ENCODE peak calls at places on chromosomes 2 and 18, in four cellular contexts. Z is kidney, W is fibroblast of mammary gland, M is AG09309. C is an unnamed sample.

GRCh38 chr2:55916473-55917049 is 7.0 kb downstream of the EFEMP1 start:
- DNase-seq in Z (no peak), W (no peak), M (no peak), C (no peak)

GRCh38 chr2:8980096-8980495 is 23.4 kb downstream of the MBOAT2 start:
- DNase-seq in Z (no peak), W (no peak), M (no peak), C (no peak)

GRCh38 chr18:59021500-59021899 is 118.2 kb upstream of the SEC11C start:
- DNase-seq in Z (no peak), W (no peak), M (no peak), C (no peak)

GRCh38 chr18:3411327-3411726 is 38.6 kb upstream of the TGIF1 start:
- DNase-seq in Z (no peak), W (no peak), M (no peak), C (no peak)

GRCh38 chr2:146985753-146986152 is 859.1 kb upstream of the ACVR2A start:
- DNase-seq in Z (no peak), W (peak; percentile 27), M (no peak), C (no peak)

GRCh38 chr2:12821656-12822055 is 104.9 kb downstream of the TRIB2 start:
- DNase-seq in Z (no peak), W (no peak), M (no peak), C (no peak)

GRCh38 chr2:240567872-240568677 is at the start of gene RNPEPL1:
- DNase-seq in Z (peak; percentile 85), W (no peak), M (no peak), C (peak; percentile 35)

GRCh38 chr2:164954954-164955701 is at the start of gene SLC38A11:
- DNase-seq in Z (peak; percentile 76), W (peak; percentile 19), M (no peak), C (no peak)

GRCh38 chr18:68406761-68407160 is 308.1 kb downstream of the TMX3 start:
- DNase-seq in Z (no peak), W (no peak), M (no peak), C (no peak)
- TF ChIP-seq CTCF in Z (no peak), W (peak; percentile 32), M (peak; percentile 3), C (no peak)

GRCh38 chr18:9483526-9483925 is 8.2 kb downstream of the RALBP1 start:
- DNase-seq in Z (no peak), W (no peak), M (no peak), C (no peak)

GRCh38 chr18:9482790-9483189 is 7.5 kb downstream of the RALBP1 start:
- DNase-seq in Z (no peak), W (no peak), M (no peak), C (no peak)

DNA sequence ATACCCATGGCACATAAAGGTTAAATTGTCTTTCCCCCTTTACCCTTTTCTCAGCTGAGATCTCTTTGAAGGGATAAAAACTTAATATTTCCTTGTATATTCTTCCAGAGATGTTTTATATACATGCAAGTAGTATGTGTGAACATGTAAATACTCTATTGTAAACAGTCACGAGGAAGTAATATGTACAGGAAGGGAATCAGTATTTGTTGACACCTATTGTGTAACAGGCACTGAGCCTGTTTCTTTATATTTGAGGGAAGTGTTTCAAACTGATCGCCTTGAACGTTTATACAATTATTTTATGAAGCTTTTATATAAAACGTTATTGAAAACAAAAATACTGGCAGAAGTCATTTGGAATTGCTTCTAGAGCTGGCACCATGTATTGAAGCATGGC is 13.2 kb downstream of the RALBP1 start:
- DNase-seq in Z (no peak), W (no peak), M (no peak), C (no peak)
- TF ChIP-seq CTCF in Z (no peak), W (no peak), M (no peak), C (no peak)

GRCh38 chr2:21317131-21317530 is 193.4 kb downstream of the TDRD15 start:
- DNase-seq in Z (no peak), W (peak; percentile 12), M (no peak), C (peak; percentile 57)
- TF ChIP-seq CTCF in Z (peak; percentile 56), W (peak; percentile 37), M (peak; percentile 22), C (peak; percentile 81)

DNA sequence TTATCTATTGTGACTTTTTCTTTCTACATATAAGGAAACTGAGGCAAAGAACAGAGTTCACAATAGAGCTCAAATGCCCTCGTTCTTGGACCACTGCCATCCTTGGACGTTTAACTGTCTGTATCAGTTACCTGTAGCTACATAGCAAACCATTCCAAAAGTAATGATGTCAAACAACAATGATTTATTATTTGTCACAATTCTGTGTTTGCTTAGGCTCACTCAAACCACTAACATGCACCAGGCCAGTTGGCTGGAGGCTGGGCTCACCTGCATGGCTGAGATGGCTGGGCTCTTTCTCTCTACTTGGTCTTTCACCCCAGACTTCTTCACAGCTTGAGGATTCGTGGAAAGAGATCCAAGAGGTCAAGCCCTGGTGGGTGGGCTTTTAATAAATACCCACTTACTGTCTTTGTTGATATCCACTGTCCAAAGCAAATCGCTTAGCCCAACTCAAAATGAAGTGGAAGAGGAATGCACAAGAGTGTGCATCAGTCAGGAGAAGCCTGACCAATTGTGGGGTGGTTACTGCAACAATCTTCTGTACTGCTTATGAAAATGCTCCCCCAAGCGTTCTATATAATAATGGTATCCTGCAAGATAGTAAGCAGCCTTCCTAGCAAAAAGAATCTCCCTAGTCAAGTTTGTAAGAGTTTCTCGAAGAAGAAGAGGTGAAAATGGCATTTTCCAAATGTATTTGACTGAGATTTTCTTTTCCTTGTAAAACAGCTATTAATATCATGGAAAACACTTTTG is 163.5 kb upstream of the NT5C1B start:
- DNase-seq in Z (no peak), W (peak; percentile 31), M (no peak), C (no peak)
- TF ChIP-seq CTCF in Z (no peak), W (no peak), M (no peak), C (no peak)

GRCh38 chr2:172446524-172447063 is 19.2 kb downstream of the ITGA6 start:
- DNase-seq in Z (no peak), W (no peak), M (no peak), C (no peak)
- TF ChIP-seq CTCF in Z (no peak), W (no peak), M (no peak), C (no peak)